ENCODE peak calls at places on chromosomes 12 and 14, in four cellular contexts. M is activated CD4-positive, alpha-beta T cell treated with anti-CD3 and anti-CD28 coated beads, Interleukin-2, amount 50 U/mL, for 4 hours; H is LoVo; P is stimulated activated CD4-positive, alpha-beta T cell treated with anti-CD3 and anti-CD28 coated beads, Interleukin-15, amount 100 ng/mL, for 24 hours. N is an unnamed sample.

GRCh38 chr12:90366286-90366685 is 588.7 kb downstream of the CCER1 start:
- DNase-seq in M (no peak), H (no peak), P (no peak), N (peak)

GRCh38 chr12:112172556-112173324 is 47.4 kb downstream of the TRAFD1 start:
- DNase-seq in P (no peak), H (no peak), M (no peak), N (no peak)

GRCh38 chr14:102986810-102987579 is 64.5 kb downstream of the AMN start:
- DNase-seq in P (no peak), M (no peak), H (peak), N (peak)

GRCh38 chr14:91142214-91142668 is 28.4 kb downstream of the DGLUCY start:
- DNase-seq in H (no peak), P (no peak), M (no peak), N (no peak)

GRCh38 chr12:94145231-94145979 is 3.0 kb upstream of the PLXNC1 start:
- DNase-seq in H (no peak), P (no peak), M (no peak), N (peak)

GRCh38 chr12:85963322-85963721 is 89.2 kb downstream of the NTS start:
- DNase-seq in M (no peak), P (no peak), H (no peak), N (no peak)

GRCh38 chr12:131833896-131834641 is 5.9 kb downstream of the MMP17 start:
- DNase-seq in M (no peak), H (no peak), P (no peak), N (peak)

GRCh38 chr12:6603095-6603567 is 4.0 kb downstream of the CHD4 start:
- DNase-seq in P (peak), M (no peak), H (no peak), N (peak)

GRCh38 chr12:4107436-4107878 is 166.1 kb upstream of the CCND2 start:
- DNase-seq in M (peak), P (peak), H (peak), N (peak)

GRCh38 chr14:94599656-94600004 is 12.6 kb upstream of the SERPINA3 start:
- DNase-seq in P (no peak), H (no peak), M (no peak), N (no peak)

GRCh38 chr12:81570234-81570633 is 188.9 kb downstream of the PPFIA2 start:
- DNase-seq in P (no peak), M (no peak), H (no peak), N (no peak)

GRCh38 chr14:89340200-89340667 is 76.8 kb downstream of the FOXN3 start:
- DNase-seq in M (no peak), H (peak), P (no peak), N (peak)

GRCh38 chr12:130998136-130998535 is 44.4 kb downstream of the ADGRD1 start:
- DNase-seq in P (no peak), H (no peak), M (no peak), N (no peak)

GRCh38 chr12:101839324-101840283 is 8.8 kb upstream of the GNPTAB start:
- DNase-seq in M (peak), P (peak), H (peak), N (peak)

GRCh38 chr12:69630191-69630590 is 19.5 kb upstream of the LRRC10 start:
- DNase-seq in M (no peak), H (peak), P (no peak), N (peak)

GRCh38 chr14:44979740-44980346 is 17.9 kb downstream of the TOGARAM1 start:
- DNase-seq in P (no peak), H (no peak), M (no peak), N (no peak)

GRCh38 chr14:75821828-75822521 is 159.8 kb downstream of the TGFB3 start:
- DNase-seq in P (no peak), H (peak), M (no peak), N (no peak)

GRCh38 chr14:77278461-77279230 is 7.6 kb upstream of the NGB start:
- DNase-seq in H (no peak), M (no peak), P (no peak), N (no peak)

GRCh38 chr12:26158078-26158764 is 33.4 kb upstream of the BHLHE41 start:
- DNase-seq in P (no peak), M (no peak), H (no peak), N (no peak)

GRCh38 chr12:16076553-16076952 is 165.4 kb downstream of the DERA start:
- DNase-seq in M (no peak), P (no peak), H (peak), N (peak)

GRCh38 chr14:99125113-99125512 is 146.9 kb downstream of the BCL11B start:
- DNase-seq in M (no peak), P (no peak), H (no peak), N (no peak)

GRCh38 chr12:53596920-53597363 is 29.2 kb downstream of the ATF7 start:
- DNase-seq in H (no peak), M (no peak), P (no peak), N (peak)

GRCh38 chr12:9870311-9870866 is 1.2 kb upstream of the CLEC2B start:
- DNase-seq in M (no peak), H (no peak), P (peak), N (peak)

GRCh38 chr14:100865682-100866591 is 37.6 kb downstream of the RTL1 start:
- DNase-seq in P (no peak), H (no peak), M (no peak), N (no peak)

GRCh38 chr12:4283512-4284255 is 10.1 kb downstream of the CCND2 start:
- DNase-seq in P (no peak), H (no peak), M (no peak), N (no peak)

GRCh38 chr14:32508281-32508680 is 179.2 kb downstream of the AKAP6 start:
- DNase-seq in P (no peak), M (no peak), H (no peak), N (peak)

GRCh38 chr14:68692216-68692615 is 100.7 kb downstream of the ZFP36L1 start:
- DNase-seq in P (no peak), H (no peak), M (no peak), N (no peak)